ENCODE peak calls at places on chromosomes 6 and 20, in four cellular contexts. One of them, this sample, is unnamed.

GRCh38 chr6:112466378-112467151 is 119.4 kb downstream of the RFPL4B start:
- DNase-seq in lower leg skin: no peak
- DNase-seq in HL-60: no peak
- DNase-seq in AG04450: no peak
- DNase-seq in this sample: no peak

GRCh38 chr6:41182069-41183034 is 18.6 kb downstream of the TREML2 start:
- DNase-seq in lower leg skin: peak; percentile 32
- DNase-seq in HL-60: peak; percentile 96
- DNase-seq in AG04450: peak; percentile 4
- DNase-seq in this sample: no peak

GRCh38 chr6:79604583-79605037 is 26.5 kb upstream of the SH3BGRL2 start:
- DNase-seq in lower leg skin: no peak
- DNase-seq in HL-60: no peak
- DNase-seq in AG04450: peak; percentile 16
- DNase-seq in this sample: no peak

GRCh38 chr20:58246346-58246745 is 17.9 kb upstream of the ANKRD60 start:
- DNase-seq in lower leg skin: no peak
- DNase-seq in HL-60: peak; percentile 21
- DNase-seq in AG04450: no peak
- DNase-seq in this sample: no peak

GRCh38 chr6:11202513-11203305 is 29.8 kb downstream of the NEDD9 start:
- DNase-seq in lower leg skin: no peak
- DNase-seq in HL-60: no peak
- DNase-seq in AG04450: no peak
- DNase-seq in this sample: no peak

GRCh38 chr20:53216856-53217576 is 244.9 kb downstream of the TSHZ2 start:
- DNase-seq in lower leg skin: peak; percentile 31
- DNase-seq in HL-60: peak; percentile 21
- DNase-seq in AG04450: no peak
- DNase-seq in this sample: no peak

GRCh38 chr6:14542670-14543366 is 425.2 kb downstream of the CD83 start:
- DNase-seq in lower leg skin: no peak
- DNase-seq in HL-60: no peak
- DNase-seq in AG04450: peak; percentile 62
- DNase-seq in this sample: no peak

GRCh38 chr6:122184260-122184934 is 215.1 kb upstream of the HSF2 start:
- DNase-seq in lower leg skin: no peak
- DNase-seq in HL-60: no peak
- DNase-seq in AG04450: peak; percentile 11
- DNase-seq in this sample: no peak

GRCh38 chr20:17910828-17911294 is 57.7 kb downstream of the SNX5 start:
- DNase-seq in lower leg skin: peak; percentile 60
- DNase-seq in HL-60: no peak
- DNase-seq in AG04450: peak; percentile 47
- DNase-seq in this sample: no peak

GRCh38 chr20:53922901-53923314 is 147.5 kb downstream of the BCAS1 start:
- DNase-seq in lower leg skin: no peak
- DNase-seq in HL-60: peak; percentile 84
- DNase-seq in AG04450: no peak
- DNase-seq in this sample: no peak

GRCh38 chr20:53708129-53708968 is 114.7 kb upstream of the ZNF217 start:
- DNase-seq in lower leg skin: no peak
- DNase-seq in HL-60: peak; percentile 49
- DNase-seq in AG04450: peak; percentile 41
- DNase-seq in this sample: no peak

GRCh38 chr20:4086771-4087677 is 71.7 kb upstream of the RNF24 start:
- DNase-seq in lower leg skin: no peak
- DNase-seq in HL-60: no peak
- DNase-seq in AG04450: no peak
- DNase-seq in this sample: no peak

GRCh38 chr6:97401533-97401932 is 118.5 kb upstream of the MMS22L start:
- DNase-seq in lower leg skin: no peak
- DNase-seq in HL-60: no peak
- DNase-seq in AG04450: no peak
- DNase-seq in this sample: no peak

GRCh38 chr20:57811373-57812020 is 101.7 kb upstream of the PMEPA1 start:
- DNase-seq in lower leg skin: no peak
- DNase-seq in HL-60: no peak
- DNase-seq in AG04450: no peak
- DNase-seq in this sample: no peak

GRCh38 chr6:134520181-134521115 is 202.5 kb upstream of the SGK1 start:
- DNase-seq in lower leg skin: no peak
- DNase-seq in HL-60: no peak
- DNase-seq in AG04450: no peak
- DNase-seq in this sample: no peak

GRCh38 chr6:86042214-86042613 is 399.5 kb upstream of the SYNCRIP start:
- DNase-seq in lower leg skin: no peak
- DNase-seq in HL-60: no peak
- DNase-seq in AG04450: no peak
- DNase-seq in this sample: no peak

GRCh38 chr20:33282196-33282934 is 649 bp upstream of the BPIFB1 start:
- DNase-seq in lower leg skin: no peak
- DNase-seq in HL-60: no peak
- DNase-seq in AG04450: no peak
- DNase-seq in this sample: peak; percentile 53

GRCh38 chr6:150425508-150425907 is 56.7 kb downstream of the IYD start:
- DNase-seq in lower leg skin: no peak
- DNase-seq in HL-60: no peak
- DNase-seq in AG04450: no peak
- DNase-seq in this sample: no peak

GRCh38 chr6:24672573-24673182 is 5.8 kb downstream of the ACOT13 start:
- DNase-seq in lower leg skin: no peak
- DNase-seq in HL-60: no peak
- DNase-seq in AG04450: no peak
- DNase-seq in this sample: no peak

GRCh38 chr20:653110-653589 is at the start of gene SRXN1:
- DNase-seq in lower leg skin: peak; percentile 63
- DNase-seq in HL-60: peak; percentile 81
- DNase-seq in AG04450: peak; percentile 81
- DNase-seq in this sample: no peak
- TF ChIP-seq CTCF in lower leg skin: no peak
- TF ChIP-seq CTCF in HL-60: peak; percentile 10
- TF ChIP-seq CTCF in AG04450: peak; percentile 43
- TF ChIP-seq CTCF in this sample: peak; percentile 80

DNA sequence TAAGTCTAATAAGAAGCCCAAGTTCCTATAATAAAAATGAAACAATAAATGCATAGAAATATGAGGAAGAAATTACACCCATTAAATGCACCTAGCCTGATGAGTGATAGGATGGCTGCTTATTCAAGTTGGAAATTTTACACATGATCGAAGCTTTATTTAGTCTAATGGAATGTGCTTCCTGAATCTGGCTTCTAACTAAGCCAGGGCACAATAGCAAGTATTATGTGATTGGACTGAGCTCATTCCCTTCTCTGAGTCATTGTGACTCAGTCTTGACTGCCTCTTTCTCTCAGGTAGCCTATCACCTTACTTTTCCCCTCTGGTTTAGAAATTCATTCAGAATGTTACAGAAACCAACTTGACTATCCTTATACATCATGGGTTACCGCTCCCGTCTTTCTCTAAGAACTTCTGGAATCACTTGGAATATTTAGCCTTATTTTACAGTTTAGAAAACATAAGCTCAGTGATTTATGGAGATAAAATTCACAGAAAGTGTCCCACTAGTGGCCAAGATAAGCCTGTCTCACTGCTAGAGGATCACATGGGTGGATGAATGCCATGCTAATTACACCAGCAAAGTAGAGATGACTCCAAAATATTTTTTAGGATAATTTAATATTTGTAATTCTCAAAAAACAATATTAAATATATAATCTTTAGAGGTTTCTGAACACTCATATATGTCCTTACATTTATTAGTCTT is 505.3 kb upstream of the JAG1 start:
- DNase-seq in lower leg skin: no peak
- DNase-seq in HL-60: no peak
- DNase-seq in AG04450: peak; percentile 7
- DNase-seq in this sample: no peak
- TF ChIP-seq CTCF in lower leg skin: no peak
- TF ChIP-seq CTCF in HL-60: no peak
- TF ChIP-seq CTCF in AG04450: no peak
- TF ChIP-seq CTCF in this sample: peak; percentile 45

DNA sequence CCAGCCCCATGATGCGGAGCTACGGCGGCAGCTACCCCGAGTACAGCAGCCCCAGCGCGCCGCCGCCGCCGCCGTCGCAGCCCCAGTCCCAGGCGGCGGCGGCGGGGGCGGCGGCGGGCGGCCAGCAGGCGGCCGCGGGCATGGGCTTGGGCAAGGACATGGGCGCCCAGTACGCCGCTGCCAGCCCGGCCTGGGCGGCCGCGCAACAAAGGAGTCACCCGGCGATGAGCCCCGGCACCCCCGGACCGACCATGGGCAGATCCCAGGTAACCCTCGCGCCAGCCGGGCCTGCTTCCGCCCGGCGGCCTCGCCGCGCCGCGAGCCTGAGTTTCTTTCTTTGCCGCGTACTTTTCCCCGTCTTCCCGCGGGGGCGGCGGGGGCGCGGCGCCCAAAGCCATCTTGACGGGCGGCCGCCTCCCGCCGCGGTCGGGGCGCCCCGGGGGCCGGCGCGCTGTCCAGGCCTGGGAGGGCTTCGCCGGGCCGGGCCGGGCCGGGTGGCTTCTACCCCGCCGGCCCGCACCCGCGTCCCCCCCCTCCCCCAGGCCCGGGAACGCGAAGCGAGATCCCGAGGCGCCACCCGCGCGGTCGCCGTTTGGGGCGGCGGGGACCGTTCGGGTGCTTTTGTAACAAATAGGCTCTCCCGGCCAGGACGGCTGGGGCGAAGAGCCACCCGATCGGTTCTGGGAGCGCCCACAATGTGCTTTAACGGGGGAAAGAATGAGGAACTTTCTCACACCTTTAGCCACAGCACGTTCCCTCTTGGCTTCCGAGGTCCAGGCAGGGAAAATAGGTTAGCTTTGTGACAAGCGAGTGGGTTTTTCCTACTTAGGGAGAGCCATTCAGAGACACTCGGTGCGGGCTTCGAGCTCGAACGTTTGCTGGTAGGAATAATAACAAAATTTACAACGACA is 2.3 kb downstream of the ARID1B start:
- DNase-seq in lower leg skin: peak; percentile 41
- DNase-seq in HL-60: peak; percentile 48
- DNase-seq in AG04450: no peak
- DNase-seq in this sample: no peak
- TF ChIP-seq CTCF in lower leg skin: no peak
- TF ChIP-seq CTCF in HL-60: no peak
- TF ChIP-seq CTCF in AG04450: no peak
- TF ChIP-seq CTCF in this sample: peak; percentile 57

DNA sequence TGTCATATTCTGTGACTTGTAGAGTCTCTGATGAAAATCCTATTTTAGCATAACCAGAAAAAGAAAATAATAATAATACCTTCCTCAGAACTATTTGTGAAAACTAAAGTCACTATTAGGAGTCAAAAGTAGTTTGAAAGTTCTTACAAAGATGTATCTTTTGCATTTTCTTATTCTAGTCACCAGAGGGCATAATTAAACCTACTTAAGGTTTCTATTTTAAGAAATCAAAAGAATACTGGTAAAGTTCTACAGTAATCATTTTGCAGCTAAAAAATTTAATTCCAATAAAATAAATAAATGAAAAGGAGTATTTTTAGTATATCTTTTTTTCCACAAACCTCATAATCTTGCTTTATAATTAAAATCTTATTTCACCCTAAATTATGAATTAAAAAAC is 28.0 kb upstream of the MCM9 start:
- DNase-seq in lower leg skin: no peak
- DNase-seq in HL-60: no peak
- DNase-seq in AG04450: no peak
- DNase-seq in this sample: no peak
- TF ChIP-seq CTCF in lower leg skin: no peak
- TF ChIP-seq CTCF in HL-60: no peak
- TF ChIP-seq CTCF in AG04450: peak; percentile 34
- TF ChIP-seq CTCF in this sample: peak; percentile 79

GRCh38 chr6:551829-552350 is 105.0 kb downstream of the HUS1B start:
- DNase-seq in lower leg skin: no peak
- DNase-seq in HL-60: no peak
- DNase-seq in AG04450: no peak
- DNase-seq in this sample: no peak

GRCh38 chr6:549901-550300 is 107.0 kb downstream of the HUS1B start:
- DNase-seq in lower leg skin: no peak
- DNase-seq in HL-60: no peak
- DNase-seq in AG04450: no peak
- DNase-seq in this sample: no peak

GRCh38 chr6:548517-548916 is 108.4 kb downstream of the HUS1B start:
- DNase-seq in lower leg skin: no peak
- DNase-seq in HL-60: no peak
- DNase-seq in AG04450: no peak
- DNase-seq in this sample: no peak

GRCh38 chr6:548091-548490 is 108.8 kb downstream of the HUS1B start:
- DNase-seq in lower leg skin: no peak
- DNase-seq in HL-60: no peak
- DNase-seq in AG04450: no peak
- DNase-seq in this sample: no peak

GRCh38 chr6:551405-551804 is 105.5 kb downstream of the HUS1B start:
- DNase-seq in lower leg skin: no peak
- DNase-seq in HL-60: no peak
- DNase-seq in AG04450: no peak
- DNase-seq in this sample: no peak
- TF ChIP-seq CTCF in lower leg skin: no peak
- TF ChIP-seq CTCF in HL-60: no peak
- TF ChIP-seq CTCF in AG04450: peak; percentile 20
- TF ChIP-seq CTCF in this sample: peak; percentile 46

GRCh38 chr20:35674921-35675320 is 10.2 kb upstream of the CPNE1 start:
- DNase-seq in lower leg skin: no peak
- DNase-seq in HL-60: no peak
- DNase-seq in AG04450: no peak
- DNase-seq in this sample: no peak
- TF ChIP-seq CTCF in lower leg skin: no peak
- TF ChIP-seq CTCF in HL-60: no peak
- TF ChIP-seq CTCF in AG04450: no peak
- TF ChIP-seq CTCF in this sample: no peak

GRCh38 chr6:43420012-43420411 is 7.3 kb upstream of the ABCC10 start:
- DNase-seq in lower leg skin: no peak
- DNase-seq in HL-60: no peak
- DNase-seq in AG04450: no peak
- DNase-seq in this sample: no peak
- TF ChIP-seq CTCF in lower leg skin: no peak
- TF ChIP-seq CTCF in HL-60: no peak
- TF ChIP-seq CTCF in AG04450: no peak
- TF ChIP-seq CTCF in this sample: no peak

DNA sequence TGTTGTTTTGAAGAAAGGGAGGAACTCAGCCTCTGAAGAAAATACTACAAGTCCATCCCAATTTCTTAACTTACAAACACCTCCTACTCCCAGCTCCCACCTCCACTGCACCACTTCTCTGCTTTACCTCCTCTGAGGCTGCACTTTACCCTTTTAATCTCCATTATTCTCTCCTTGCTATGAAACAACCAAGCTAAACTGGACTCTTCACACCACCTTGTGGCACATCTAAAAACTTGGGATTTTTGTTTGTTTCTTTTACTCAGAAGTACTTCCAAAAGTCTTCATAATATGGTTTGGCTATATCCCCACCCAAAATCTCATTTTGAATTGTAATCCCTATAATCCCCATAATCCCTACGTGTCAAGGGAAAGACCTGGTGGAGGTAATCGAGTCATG is 142.2 kb downstream of the MOXD1 start:
- DNase-seq in lower leg skin: no peak
- DNase-seq in HL-60: no peak
- DNase-seq in AG04450: no peak
- DNase-seq in this sample: no peak
- TF ChIP-seq CTCF in lower leg skin: no peak
- TF ChIP-seq CTCF in HL-60: no peak
- TF ChIP-seq CTCF in AG04450: peak; percentile 52
- TF ChIP-seq CTCF in this sample: peak; percentile 79

This sample was measured in chondrocyte.